ENCODE peak calls at places on chromosome 14, in eight cellular contexts. Z is psoas muscle, D is heart right ventricle, W is uterus, X is astrocyte of the spinal cord, P is GM12865, S is tibial artery, E is adrenal gland. Q is an unnamed sample.

GRCh38 chr14:34693228-34693939 is 21.0 kb downstream of the CFL2 start:
- DNase-seq in Z (peak; percentile 59), D (no peak), X (no peak), S (no peak), E (peak; percentile 36), W (peak; percentile 61), P (no peak), Q (no peak)

GRCh38 chr14:66638688-66639087 is 130.7 kb downstream of the GPHN start:
- DNase-seq in X (no peak), S (no peak), D (no peak), Z (no peak), E (no peak), P (no peak), W (no peak), Q (no peak)

GRCh38 chr14:91376547-91377477 is 40.8 kb downstream of the CCDC88C start:
- DNase-seq in W (no peak), P (peak; percentile 57), Z (no peak), X (no peak), S (no peak), E (no peak), D (no peak), Q (no peak)

GRCh38 chr14:100476012-100476822 is 111.0 kb downstream of the BEGAIN start:
- DNase-seq in D (no peak), P (no peak), E (peak; percentile 86), X (peak; percentile 99), S (no peak), Z (no peak), W (no peak), Q (peak; percentile 76)

GRCh38 chr14:80621701-80622100 is 319.8 kb downstream of the CEP128 start:
- DNase-seq in E (no peak), W (no peak), P (peak; percentile 0), D (no peak), S (no peak), X (peak; percentile 52), Z (no peak), Q (peak; percentile 67)

GRCh38 chr14:33728010-33728498 is 222.8 kb downstream of the EGLN3 start:
- DNase-seq in P (no peak), X (no peak), S (no peak), W (no peak), E (no peak), Z (no peak), D (no peak), Q (no peak)

GRCh38 chr14:99515301-99516155 is 34.3 kb downstream of the CCNK start:
- DNase-seq in Z (peak; percentile 48), E (no peak), X (no peak), P (no peak), D (no peak), S (peak; percentile 55), W (no peak), Q (no peak)

GRCh38 chr14:52315355-52315718 is 1.2 kb downstream of the PTGER2 start:
- DNase-seq in W (no peak), D (no peak), X (no peak), Z (no peak), S (no peak), E (no peak), P (no peak), Q (no peak)

GRCh38 chr14:92649934-92650545 is 98.4 kb downstream of the LGMN start:
- DNase-seq in D (no peak), P (no peak), S (peak; percentile 85), X (peak; percentile 51), Z (peak; percentile 72), W (peak; percentile 73), E (peak; percentile 68), Q (peak; percentile 82)

GRCh38 chr14:103074699-103075341 is 9.2 kb upstream of the LBHD2 start:
- DNase-seq in Z (peak; percentile 87), D (peak; percentile 82), P (peak; percentile 24), X (no peak), E (peak; percentile 64), S (peak; percentile 78), W (peak; percentile 59), Q (no peak)

GRCh38 chr14:53954551-53955233 is 1.9 kb downstream of the BMP4 start:
- DNase-seq in E (no peak), S (peak; percentile 71), D (peak; percentile 44), X (peak; percentile 11), W (peak; percentile 28), Z (peak; percentile 59), P (no peak), Q (no peak)

GRCh38 chr14:85607571-85608219 is 77.8 kb downstream of the FLRT2 start:
- DNase-seq in X (peak; percentile 71), P (no peak), E (no peak), S (no peak), W (no peak), Z (no peak), D (no peak), Q (peak; percentile 49)

GRCh38 chr14:59631237-59631636 is 54.6 kb upstream of the CCDC175 start:
- DNase-seq in D (no peak), S (no peak), P (peak; percentile 12), W (no peak), X (no peak), E (no peak), Z (no peak), Q (no peak)

GRCh38 chr14:103528512-103529382 is at the start of gene TRMT61A:
- DNase-seq in X (peak; percentile 88), S (peak; percentile 96), P (peak; percentile 87), E (peak; percentile 90), D (peak; percentile 91), W (peak; percentile 89), Z (peak; percentile 94), Q (peak; percentile 86)

GRCh38 chr14:48325486-48325885 is 650.1 kb upstream of the MDGA2 start:
- DNase-seq in D (no peak), P (no peak), S (no peak), W (no peak), Z (no peak), E (no peak), X (no peak), Q (no peak)

GRCh38 chr14:90758959-90759358 is 57.3 kb downstream of the TTC7B start:
- DNase-seq in S (peak; percentile 91), D (peak; percentile 64), X (no peak), E (peak; percentile 49), W (peak; percentile 61), P (peak; percentile 36), Z (peak; percentile 79), Q (no peak)

GRCh38 chr14:39247256-39247655 is 13.5 kb downstream of the MIA2 start:
- DNase-seq in S (no peak), E (no peak), Z (no peak), X (peak; percentile 90), D (no peak), P (no peak), W (no peak), Q (peak; percentile 78)

GRCh38 chr14:68518180-68518579 is 274.7 kb downstream of the ZFP36L1 start:
- DNase-seq in P (no peak), W (no peak), D (no peak), X (no peak), S (no peak), Z (no peak), E (no peak), Q (no peak)

DNA sequence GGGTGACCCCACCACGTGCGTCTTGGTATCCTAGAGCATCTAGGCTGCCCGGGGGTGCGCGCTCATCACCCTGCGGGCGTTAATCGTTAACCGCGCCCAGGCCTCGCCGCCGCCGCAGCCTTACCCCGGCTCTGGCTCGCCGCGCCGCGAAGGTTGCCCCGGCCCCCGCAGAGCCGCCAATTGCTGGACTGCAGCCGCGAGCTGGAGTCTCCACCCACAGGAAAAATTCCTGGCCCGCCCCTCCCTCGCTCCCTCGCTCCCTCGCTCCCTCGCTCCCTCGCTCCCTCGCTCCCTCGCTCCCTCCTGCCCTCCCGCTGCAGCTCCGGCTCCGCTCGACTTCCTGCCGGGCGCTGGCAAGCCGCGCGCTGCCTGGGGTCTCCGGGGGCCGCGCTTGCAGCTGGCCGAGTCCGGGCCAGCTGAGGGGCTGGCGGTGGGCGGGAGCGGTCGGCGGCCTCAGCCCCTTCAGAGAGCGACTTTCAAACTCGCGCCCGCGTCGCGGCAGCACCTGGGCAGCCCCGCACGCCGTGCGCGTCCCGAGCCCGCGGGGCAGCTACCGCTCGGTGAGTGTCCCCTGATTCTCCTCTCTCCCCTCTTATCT is at the start of gene PLEKHG3:
- DNase-seq in W (peak; percentile 87), E (peak; percentile 65), X (peak; percentile 75), D (peak; percentile 80), P (no peak), S (peak; percentile 92), Z (peak; percentile 82), Q (peak; percentile 26)
- TF ChIP-seq CTCF in W (no peak), E (no peak), X (no peak), D (no peak), P (no peak), S (no peak), Z (no peak), Q (no peak)

DNA sequence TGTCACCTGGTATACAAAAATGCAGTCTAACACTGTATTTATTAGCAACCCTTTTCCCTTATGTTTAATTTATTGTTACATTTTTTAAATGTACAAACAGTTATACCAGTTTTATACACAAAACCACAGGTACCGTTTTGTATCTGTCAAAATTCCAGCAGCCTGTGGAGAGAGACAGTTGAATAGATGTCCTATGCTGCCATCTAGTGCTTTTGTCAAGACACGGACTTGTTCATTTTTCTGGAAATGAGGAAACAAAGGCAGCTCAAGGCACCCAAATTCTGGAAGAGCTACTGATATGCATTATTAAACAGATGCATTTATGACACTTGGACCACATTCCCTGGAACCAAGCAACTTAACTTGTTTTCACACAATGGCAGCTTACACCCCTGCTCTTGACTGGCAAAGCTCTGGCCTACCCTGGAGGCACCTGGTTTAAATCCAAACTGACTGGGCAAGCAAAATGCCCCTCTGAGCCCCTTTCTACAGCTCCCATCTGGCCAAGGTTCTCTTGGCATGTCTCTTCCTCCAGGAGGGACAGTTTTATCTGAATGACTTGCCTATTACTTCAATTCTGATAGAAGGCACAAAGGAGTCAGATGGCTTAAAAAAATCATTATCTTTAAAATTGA is 286.9 kb upstream of the PRKD1 start:
- DNase-seq in X (peak; percentile 85), E (peak; percentile 34), D (no peak), Z (no peak), P (peak; percentile 42), W (no peak), S (no peak), Q (peak; percentile 59)
- H3K4me3 ChIP-seq in X (no peak overlapping the region), E (no peak overlapping the region), D (no peak overlapping the region), Z (no peak overlapping the region), P (no peak overlapping the region), W (no peak overlapping the region), S (no peak overlapping the region), Q (no peak overlapping the region)

DNA sequence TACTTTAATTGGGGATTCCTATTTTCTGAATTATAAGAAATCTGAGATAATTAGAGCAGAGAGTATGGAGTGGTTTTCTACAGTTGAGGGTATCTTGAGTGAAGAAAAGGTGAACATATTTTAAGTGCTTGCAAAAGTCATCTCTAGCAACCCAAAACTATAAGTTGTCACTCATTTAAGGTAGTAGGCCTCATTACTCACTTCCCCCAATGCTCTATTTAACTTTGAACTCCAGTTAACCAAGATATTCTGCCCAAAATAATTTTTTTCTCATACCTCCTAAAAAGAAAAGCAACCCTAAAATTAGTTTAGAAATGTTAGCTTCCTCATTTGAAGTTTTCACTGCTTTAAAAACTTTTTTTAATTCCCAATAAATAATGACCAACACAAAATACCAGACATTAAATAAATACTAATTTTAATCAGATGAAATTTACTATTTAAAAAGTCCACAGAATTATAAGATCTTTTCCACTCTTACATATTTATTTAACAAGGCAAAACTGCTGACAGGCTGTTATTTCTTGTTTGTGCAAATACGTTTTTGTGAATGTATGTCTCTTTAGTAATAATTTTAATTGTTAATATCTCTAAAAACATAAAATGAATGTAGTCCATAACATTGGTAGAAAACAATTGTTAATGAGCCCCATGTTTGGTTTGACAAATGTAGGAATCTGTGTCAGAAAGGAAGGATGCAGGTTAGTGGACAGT is 47.8 kb downstream of the VRK1 start:
- DNase-seq in W (no peak), E (no peak), X (no peak), Z (no peak), D (no peak), S (no peak), P (no peak), Q (no peak)
- TF ChIP-seq CTCF in W (no peak), E (no peak), X (no peak), Z (no peak), D (no peak), S (no peak), P (no peak), Q (no peak)

GRCh38 chr14:105400016-105400415 is 1.7 kb downstream of the TEX22 start:
- DNase-seq in D (no peak), X (no peak), W (no peak), S (no peak), P (no peak), E (no peak), Z (no peak), Q (no peak)
- H3K4me3 ChIP-seq in D (no peak overlapping the region), X (no peak overlapping the region), W (no peak overlapping the region), S (no peak overlapping the region), P (no peak overlapping the region), E (no peak overlapping the region), Z (peak overlapping the region; percentile 98), Q (no peak overlapping the region)